ENCODE peak calls at places on chromosomes 11 and 22, in nine cellular contexts. One of them, this sample, is unnamed.

GRCh38 chr11:62791501-62792192 is at the start of gene TMEM223:
- DNase-seq in HCT116: peak; percentile 47
- DNase-seq in BJ: peak; percentile 26
- DNase-seq in EH: peak; percentile 83
- DNase-seq in cardiac muscle cell: peak; percentile 84
- DNase-seq in RKO: peak; percentile 81
- DNase-seq in posterior vena cava: peak; percentile 95
- DNase-seq in activated CD8-positive, alpha-beta T cell treated with anti-CD3 and anti-CD28 coated beads for 36 hours: peak; percentile 92
- DNase-seq in fibroblast of pulmonary artery: peak; percentile 73
- DNase-seq in this sample: peak; percentile 93

GRCh38 chr11:96554236-96554635 is 164.4 kb downstream of the JRKL start:
- DNase-seq in HCT116: no peak
- DNase-seq in BJ: no peak
- DNase-seq in EH: no peak
- DNase-seq in cardiac muscle cell: no peak
- DNase-seq in RKO: no peak
- DNase-seq in posterior vena cava: no peak
- DNase-seq in activated CD8-positive, alpha-beta T cell treated with anti-CD3 and anti-CD28 coated beads for 36 hours: no peak
- DNase-seq in fibroblast of pulmonary artery: no peak
- DNase-seq in this sample: no peak

GRCh38 chr11:74116719-74117118 is 54.1 kb downstream of the C2CD3 start:
- DNase-seq in HCT116: no peak
- DNase-seq in BJ: no peak
- DNase-seq in EH: no peak
- DNase-seq in cardiac muscle cell: no peak
- DNase-seq in RKO: no peak
- DNase-seq in posterior vena cava: no peak
- DNase-seq in activated CD8-positive, alpha-beta T cell treated with anti-CD3 and anti-CD28 coated beads for 36 hours: no peak
- DNase-seq in fibroblast of pulmonary artery: no peak
- DNase-seq in this sample: no peak

GRCh38 chr11:130247289-130247688 is 67.4 kb downstream of the ZBTB44 start:
- DNase-seq in HCT116: no peak
- DNase-seq in BJ: no peak
- DNase-seq in EH: no peak
- DNase-seq in cardiac muscle cell: no peak
- DNase-seq in RKO: no peak
- DNase-seq in posterior vena cava: no peak
- DNase-seq in activated CD8-positive, alpha-beta T cell treated with anti-CD3 and anti-CD28 coated beads for 36 hours: no peak
- DNase-seq in fibroblast of pulmonary artery: no peak
- DNase-seq in this sample: no peak

GRCh38 chr11:2383823-2384722 is 7.0 kb downstream of the CD81 start:
- DNase-seq in HCT116: no peak
- DNase-seq in BJ: no peak
- DNase-seq in EH: no peak
- DNase-seq in cardiac muscle cell: no peak
- DNase-seq in RKO: no peak
- DNase-seq in posterior vena cava: no peak
- DNase-seq in activated CD8-positive, alpha-beta T cell treated with anti-CD3 and anti-CD28 coated beads for 36 hours: no peak
- DNase-seq in fibroblast of pulmonary artery: no peak
- DNase-seq in this sample: no peak

GRCh38 chr22:24331468-24332440 is 61.1 kb downstream of the SPECC1L start:
- DNase-seq in HCT116: no peak
- DNase-seq in BJ: no peak
- DNase-seq in EH: peak; percentile 55
- DNase-seq in cardiac muscle cell: no peak
- DNase-seq in RKO: no peak
- DNase-seq in posterior vena cava: no peak
- DNase-seq in activated CD8-positive, alpha-beta T cell treated with anti-CD3 and anti-CD28 coated beads for 36 hours: no peak
- DNase-seq in fibroblast of pulmonary artery: no peak
- DNase-seq in this sample: no peak

GRCh38 chr22:48938741-48939140 is 888.9 kb downstream of the BRD1 start:
- DNase-seq in HCT116: no peak
- DNase-seq in BJ: no peak
- DNase-seq in EH: no peak
- DNase-seq in cardiac muscle cell: no peak
- DNase-seq in RKO: no peak
- DNase-seq in posterior vena cava: no peak
- DNase-seq in activated CD8-positive, alpha-beta T cell treated with anti-CD3 and anti-CD28 coated beads for 36 hours: no peak
- DNase-seq in fibroblast of pulmonary artery: no peak
- DNase-seq in this sample: no peak

GRCh38 chr11:125376117-125376516 is 119.9 kb downstream of the FEZ1 start:
- DNase-seq in HCT116: no peak
- DNase-seq in BJ: no peak
- DNase-seq in EH: no peak
- DNase-seq in cardiac muscle cell: peak; percentile 26
- DNase-seq in RKO: no peak
- DNase-seq in posterior vena cava: peak; percentile 83
- DNase-seq in activated CD8-positive, alpha-beta T cell treated with anti-CD3 and anti-CD28 coated beads for 36 hours: no peak
- DNase-seq in fibroblast of pulmonary artery: peak; percentile 50
- DNase-seq in this sample: no peak

GRCh38 chr11:61059260-61059752 is 43.0 kb upstream of the CD5 start:
- DNase-seq in HCT116: no peak
- DNase-seq in BJ: no peak
- DNase-seq in EH: no peak
- DNase-seq in cardiac muscle cell: no peak
- DNase-seq in RKO: no peak
- DNase-seq in posterior vena cava: peak; percentile 26
- DNase-seq in activated CD8-positive, alpha-beta T cell treated with anti-CD3 and anti-CD28 coated beads for 36 hours: no peak
- DNase-seq in fibroblast of pulmonary artery: no peak
- DNase-seq in this sample: no peak

GRCh38 chr11:99069831-99070444 is 49.2 kb downstream of the CNTN5 start:
- DNase-seq in HCT116: no peak
- DNase-seq in BJ: no peak
- DNase-seq in EH: no peak
- DNase-seq in cardiac muscle cell: peak; percentile 43
- DNase-seq in RKO: peak; percentile 0
- DNase-seq in posterior vena cava: no peak
- DNase-seq in activated CD8-positive, alpha-beta T cell treated with anti-CD3 and anti-CD28 coated beads for 36 hours: no peak
- DNase-seq in fibroblast of pulmonary artery: peak; percentile 32
- DNase-seq in this sample: peak; percentile 18